ENCODE peak calls at places on chromosomes 3 and 15, in six cellular contexts. One of them, this sample, is unnamed.

GRCh38 chr15:89341316-89342005 is 6.8 kb upstream of the POLG start:
- DNase-seq in K562: no peak
- DNase-seq in WTC11: no peak
- DNase-seq in H1: no peak
- DNase-seq in HepG2: no peak
- DNase-seq in GM12878: no peak
- DNase-seq in this sample: no peak

GRCh38 chr3:46076606-46077005 is 49.3 kb upstream of the XCR1 start:
- DNase-seq in K562: no peak
- DNase-seq in HepG2: no peak
- DNase-seq in WTC11: no peak
- DNase-seq in GM12878: no peak
- DNase-seq in H1: no peak
- DNase-seq in this sample: no peak

GRCh38 chr15:71757741-71758530 is 52.4 kb upstream of the NR2E3 start:
- DNase-seq in K562: no peak
- DNase-seq in HepG2: no peak
- DNase-seq in WTC11: no peak
- DNase-seq in GM12878: no peak
- DNase-seq in H1: no peak
- DNase-seq in this sample: no peak

GRCh38 chr15:96463376-96463775 is 132.9 kb downstream of the NR2F2 start:
- DNase-seq in HepG2: no peak
- DNase-seq in H1: no peak
- DNase-seq in K562: no peak
- DNase-seq in GM12878: no peak
- DNase-seq in WTC11: no peak
- DNase-seq in this sample: no peak

GRCh38 chr15:43505723-43506122 is 11.7 kb upstream of the MAP1A start:
- DNase-seq in HepG2: no peak
- DNase-seq in GM12878: no peak
- DNase-seq in WTC11: no peak
- DNase-seq in K562: no peak
- DNase-seq in H1: no peak
- DNase-seq in this sample: no peak

GRCh38 chr3:157274644-157275137 is 114.7 kb upstream of the CCNL1 start:
- DNase-seq in K562: no peak
- DNase-seq in H1: no peak
- DNase-seq in HepG2: no peak
- DNase-seq in GM12878: no peak
- DNase-seq in WTC11: no peak
- DNase-seq in this sample: peak; percentile 77

GRCh38 chr15:89937365-89938355 is 24.9 kb upstream of the ARPIN start:
- DNase-seq in GM12878: no peak
- DNase-seq in WTC11: no peak
- DNase-seq in H1: no peak
- DNase-seq in K562: no peak
- DNase-seq in HepG2: no peak
- DNase-seq in this sample: no peak

GRCh38 chr3:132867956-132868355 is 145.7 kb upstream of the NPHP3 start:
- DNase-seq in H1: no peak
- DNase-seq in GM12878: no peak
- DNase-seq in WTC11: no peak
- DNase-seq in HepG2: no peak
- DNase-seq in K562: no peak
- DNase-seq in this sample: no peak

GRCh38 chr3:152438181-152438580 is 169.5 kb downstream of the MBNL1 start:
- DNase-seq in WTC11: no peak
- DNase-seq in HepG2: no peak
- DNase-seq in K562: no peak
- DNase-seq in GM12878: no peak
- DNase-seq in H1: no peak
- DNase-seq in this sample: no peak

GRCh38 chr3:196989721-196990262 is 21.2 kb upstream of the PIGZ start:
- DNase-seq in K562: no peak
- DNase-seq in WTC11: no peak
- DNase-seq in GM12878: no peak
- DNase-seq in HepG2: peak; percentile 42
- DNase-seq in H1: no peak
- DNase-seq in this sample: no peak

GRCh38 chr3:36635731-36636130 is 128.6 kb downstream of the DCLK3 start:
- DNase-seq in H1: no peak
- DNase-seq in HepG2: no peak
- DNase-seq in WTC11: no peak
- DNase-seq in K562: no peak
- DNase-seq in GM12878: no peak
- DNase-seq in this sample: no peak

GRCh38 chr15:48021336-48022086 is 99.3 kb upstream of the SLC24A5 start:
- DNase-seq in GM12878: no peak
- DNase-seq in H1: no peak
- DNase-seq in K562: no peak
- DNase-seq in HepG2: no peak
- DNase-seq in WTC11: no peak
- DNase-seq in this sample: no peak

GRCh38 chr15:53448215-53449001 is 311.1 kb downstream of the WDR72 start:
- DNase-seq in HepG2: no peak
- DNase-seq in GM12878: no peak
- DNase-seq in K562: no peak
- DNase-seq in WTC11: no peak
- DNase-seq in H1: no peak
- DNase-seq in this sample: no peak

GRCh38 chr3:14862661-14863230 is 44.0 kb downstream of the FGD5 start:
- DNase-seq in WTC11: no peak
- DNase-seq in K562: no peak
- DNase-seq in GM12878: no peak
- DNase-seq in HepG2: no peak
- DNase-seq in H1: no peak
- DNase-seq in this sample: no peak

GRCh38 chr3:186097663-186098451 is 11.0 kb downstream of the ETV5 start:
- DNase-seq in K562: peak; percentile 52
- DNase-seq in WTC11: peak; percentile 80
- DNase-seq in H1: peak; percentile 84
- DNase-seq in HepG2: peak; percentile 99
- DNase-seq in GM12878: no peak
- DNase-seq in this sample: peak; percentile 94

GRCh38 chr3:23389686-23390085 is 186.6 kb downstream of the UBE2E2 start:
- DNase-seq in H1: no peak
- DNase-seq in GM12878: no peak
- DNase-seq in K562: no peak
- DNase-seq in WTC11: no peak
- DNase-seq in HepG2: no peak
- DNase-seq in this sample: no peak

GRCh38 chr3:52130966-52131637 is 23.1 kb downstream of the POC1A start:
- DNase-seq in WTC11: no peak
- DNase-seq in K562: no peak
- DNase-seq in H1: no peak
- DNase-seq in HepG2: no peak
- DNase-seq in GM12878: no peak
- DNase-seq in this sample: no peak

GRCh38 chr15:77180757-77181156 is 109.8 kb upstream of the TSPAN3 start:
- DNase-seq in K562: no peak
- DNase-seq in H1: no peak
- DNase-seq in HepG2: no peak
- DNase-seq in WTC11: no peak
- DNase-seq in GM12878: no peak
- DNase-seq in this sample: no peak

GRCh38 chr3:42490243-42490642 is 12.2 kb upstream of the VIPR1 start:
- DNase-seq in HepG2: no peak
- DNase-seq in H1: peak; percentile 43
- DNase-seq in GM12878: peak; percentile 77
- DNase-seq in K562: no peak
- DNase-seq in WTC11: no peak
- DNase-seq in this sample: no peak

DNA sequence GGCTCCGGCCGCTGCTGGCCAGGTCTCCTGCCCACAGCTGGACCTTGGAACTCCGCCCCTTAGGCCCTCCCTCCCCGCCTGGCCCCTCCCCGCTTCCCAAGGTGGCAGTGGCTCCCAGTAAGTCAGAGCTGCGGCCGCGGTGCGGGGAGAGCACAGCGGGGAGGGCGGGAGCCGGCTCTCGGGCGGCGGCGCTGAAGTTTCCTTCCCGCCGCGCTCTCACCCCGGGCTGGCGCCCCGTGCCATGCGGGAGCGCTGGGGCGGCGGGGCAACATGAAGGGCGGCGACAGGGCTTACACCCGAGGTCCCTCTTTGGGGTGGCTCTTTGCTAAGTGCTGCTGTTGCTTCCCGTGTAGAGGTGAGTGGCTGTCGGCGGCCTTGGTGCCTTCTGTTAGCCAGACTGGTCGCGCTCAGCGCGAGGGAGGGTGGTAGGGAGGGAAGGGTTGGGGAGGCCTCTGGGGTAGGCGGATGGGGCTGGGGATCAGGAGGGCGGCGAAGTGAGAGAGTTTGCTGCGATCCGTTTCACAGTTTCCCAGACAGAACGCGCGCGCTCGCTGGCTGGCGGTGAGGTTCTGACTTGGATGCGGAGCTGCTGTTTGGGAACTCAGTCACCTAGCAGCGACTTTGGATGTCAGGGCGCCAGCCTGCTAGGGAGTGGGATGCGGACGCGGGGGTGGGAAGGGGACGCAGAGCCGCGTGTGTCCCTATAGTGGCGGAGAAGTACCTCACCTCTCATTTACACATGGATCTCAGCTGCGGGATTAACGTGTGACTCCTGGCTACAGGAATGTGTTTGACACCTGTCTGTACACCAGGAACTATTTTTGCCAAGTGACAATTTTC is 145.5 kb upstream of the UMPS start:
- DNase-seq in H1: peak; percentile 87
- DNase-seq in K562: peak; percentile 72
- DNase-seq in GM12878: no peak
- DNase-seq in WTC11: peak; percentile 86
- DNase-seq in HepG2: peak; percentile 73
- DNase-seq in this sample: peak; percentile 84
- TF ChIP-seq CREB1 in H1: peak; percentile 8
- TF ChIP-seq CREB1 in K562: no peak
- TF ChIP-seq CREB1 in GM12878: no peak
- TF ChIP-seq CREB1 in WTC11: no peak
- TF ChIP-seq CREB1 in HepG2: no peak
- TF ChIP-seq CREB1 in this sample: no peak

DNA sequence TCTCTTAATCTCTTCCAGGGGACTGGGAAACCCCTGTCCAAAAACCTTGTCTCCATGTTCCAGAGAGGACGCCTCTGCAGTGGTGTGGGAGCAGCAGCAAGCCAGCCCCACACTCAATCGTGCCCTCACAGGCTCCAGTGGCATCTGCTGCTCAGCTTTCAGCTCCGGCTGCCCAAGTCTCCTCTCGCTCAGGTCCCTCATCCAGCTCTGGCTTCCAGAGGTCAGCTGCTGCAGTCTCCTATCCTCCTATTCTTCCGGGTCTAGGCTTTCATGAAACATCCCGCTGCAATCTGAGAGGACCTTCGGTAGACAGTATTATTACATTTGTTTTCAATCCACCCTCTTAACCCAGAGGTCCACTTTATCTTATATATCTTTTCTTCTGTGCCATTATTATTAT is 13.6 kb upstream of the C3orf22 start:
- DNase-seq in K562: no peak
- DNase-seq in HepG2: no peak
- DNase-seq in WTC11: no peak
- DNase-seq in GM12878: no peak
- DNase-seq in H1: no peak
- DNase-seq in this sample: no peak
- TF ChIP-seq CTCF in K562: no peak
- TF ChIP-seq CTCF in HepG2: no peak
- TF ChIP-seq CTCF in WTC11: no peak
- TF ChIP-seq CTCF in GM12878: no peak
- TF ChIP-seq CTCF in H1: no peak
- TF ChIP-seq CTCF in this sample: no peak

DNA sequence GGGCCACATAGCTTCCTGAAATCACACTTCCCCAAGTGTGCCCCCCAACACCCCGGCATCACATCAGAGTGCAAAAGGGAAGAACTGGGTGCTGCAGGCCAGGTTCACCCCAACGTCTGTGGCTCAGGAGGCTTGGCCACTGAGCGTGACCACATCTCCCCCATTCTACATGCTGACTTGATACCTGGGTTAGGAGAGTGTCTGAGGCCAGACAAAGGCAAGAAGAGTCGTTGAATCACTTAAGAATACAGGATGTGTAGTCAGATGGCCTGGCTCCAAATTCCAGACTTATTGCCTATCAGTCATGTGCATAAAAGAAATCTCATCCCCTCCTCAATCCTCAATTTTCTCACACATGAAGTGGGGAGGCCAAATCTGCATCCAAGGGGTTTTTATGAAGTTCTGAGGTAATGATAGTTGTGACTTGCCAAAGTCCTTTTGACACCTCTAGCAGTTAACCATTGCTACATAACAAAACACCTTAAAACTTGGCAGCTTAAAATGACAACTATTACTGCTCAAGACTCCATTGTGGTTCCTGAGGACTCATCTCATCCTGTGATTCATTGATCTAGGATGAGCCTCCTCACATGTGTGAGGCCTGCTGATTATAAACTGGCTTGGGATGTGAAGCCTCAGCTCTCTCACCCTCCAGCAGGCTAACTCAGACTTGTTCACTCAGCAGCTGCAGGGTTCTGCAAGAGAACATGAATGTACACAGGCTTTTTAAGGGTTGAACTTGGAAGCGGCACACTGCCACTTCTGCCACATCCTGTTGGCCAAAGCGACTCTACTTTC is 138.8 kb upstream of the TLE3 start:
- DNase-seq in GM12878: no peak
- DNase-seq in H1: no peak
- DNase-seq in K562: no peak
- DNase-seq in WTC11: no peak
- DNase-seq in HepG2: no peak
- DNase-seq in this sample: no peak
- TF ChIP-seq CREB1 in GM12878: no peak
- TF ChIP-seq CREB1 in H1: no peak
- TF ChIP-seq CREB1 in K562: no peak
- TF ChIP-seq CREB1 in WTC11: no peak
- TF ChIP-seq CREB1 in HepG2: no peak
- TF ChIP-seq CREB1 in this sample: no peak

DNA sequence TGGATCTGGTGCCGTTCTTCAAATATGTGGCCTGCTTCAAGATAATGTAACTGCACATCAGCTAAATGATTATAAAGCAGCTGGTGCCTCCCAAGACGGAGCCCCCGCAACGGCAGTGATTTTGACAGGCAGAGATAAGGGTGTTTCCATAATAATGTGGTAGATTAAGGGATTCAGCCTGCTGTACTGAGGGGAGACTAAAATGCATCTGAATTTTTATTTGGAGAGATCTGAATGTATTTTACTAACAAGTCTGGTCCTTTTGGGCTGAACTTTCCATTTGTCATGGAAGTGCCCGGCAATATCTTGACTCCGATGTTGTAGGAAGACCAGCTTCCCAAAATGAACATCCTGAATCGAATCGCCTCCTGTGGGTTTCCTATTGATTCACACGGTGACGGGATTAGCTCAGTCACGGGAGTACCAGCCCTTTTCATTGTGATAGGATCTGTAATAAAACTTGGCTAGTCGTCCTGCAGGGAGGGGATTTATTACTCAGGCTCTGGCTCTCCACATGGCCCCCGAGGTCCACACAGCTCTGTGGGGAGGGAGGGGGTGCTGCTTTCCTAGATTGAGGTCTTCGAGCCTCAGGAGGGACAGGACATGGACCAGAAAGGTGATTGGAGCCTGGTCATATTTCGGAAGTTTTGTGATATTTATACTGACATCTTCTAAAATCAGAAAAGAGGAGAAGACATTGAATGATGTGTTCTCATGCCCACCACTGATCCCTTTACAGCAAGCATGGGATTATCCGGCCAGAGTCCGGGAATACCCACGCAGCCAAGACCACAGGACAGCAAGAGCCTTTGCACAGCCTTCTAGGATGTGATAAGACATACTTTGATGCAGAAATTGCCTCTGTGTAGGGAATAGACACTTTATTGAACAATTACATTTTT is 2.5 kb upstream of the PCSK6 start:
- DNase-seq in K562: no peak
- DNase-seq in WTC11: no peak
- DNase-seq in H1: peak; percentile 37
- DNase-seq in GM12878: no peak
- DNase-seq in HepG2: no peak
- DNase-seq in this sample: no peak
- TF ChIP-seq CTCF in K562: no peak
- TF ChIP-seq CTCF in WTC11: no peak
- TF ChIP-seq CTCF in H1: no peak
- TF ChIP-seq CTCF in GM12878: no peak
- TF ChIP-seq CTCF in HepG2: no peak
- TF ChIP-seq CTCF in this sample: no peak

This sample was measured in GM23338.